ENCODE peak calls at places on chromosomes 2 and 18, in six cellular contexts. C, E, S, T, P and K are unnamed samples.

GRCh38 chr2:110993557-110994231 is 127.0 kb upstream of the BCL2L11 start:
- DNase-seq in C (no peak), E (no peak), S (no peak), T (no peak), P (no peak), K (no peak)

GRCh38 chr18:13762690-13763439 is 36.4 kb downstream of the RNMT start:
- DNase-seq in C (no peak), E (no peak), S (no peak), T (no peak), P (no peak), K (no peak)

GRCh38 chr2:25651066-25651465 is 22.3 kb downstream of the DTNB start:
- DNase-seq in C (peak), E (no peak), S (no peak), T (peak), P (no peak), K (no peak)

GRCh38 chr18:80037869-80038630 is 3.8 kb downstream of the RBFA start:
- DNase-seq in C (no peak), E (no peak), S (no peak), T (no peak), P (no peak), K (no peak)

GRCh38 chr18:32095156-32095555 is 3.5 kb downstream of the RNF138 start:
- DNase-seq in C (no peak), E (no peak), S (no peak), T (no peak), P (no peak), K (no peak)

GRCh38 chr2:10369269-10370255 is 66.9 kb downstream of the HPCAL1 start:
- DNase-seq in C (no peak), E (no peak), S (no peak), T (no peak), P (no peak), K (no peak)

GRCh38 chr2:85506768-85507181 is 32.2 kb upstream of the MAT2A start:
- DNase-seq in C (peak), E (no peak), S (no peak), T (peak), P (no peak), K (no peak)

GRCh38 chr2:149313512-149313972 is 16.8 kb upstream of the LYPD6 start:
- DNase-seq in C (peak), E (peak), S (peak), T (peak), P (peak), K (peak)

GRCh38 chr2:46521215-46521683 is 41.9 kb downstream of the TMEM247 start:
- DNase-seq in C (peak), E (no peak), S (no peak), T (peak), P (no peak), K (no peak)

GRCh38 chr2:111909079-111909478 is 10.7 kb downstream of the MERTK start:
- DNase-seq in C (no peak), E (no peak), S (no peak), T (no peak), P (no peak), K (no peak)

GRCh38 chr2:160315337-160315736 is 115.3 kb upstream of the ITGB6 start:
- DNase-seq in C (peak), E (no peak), S (no peak), T (peak), P (no peak), K (no peak)

GRCh38 chr2:101827246-101827645 is 129.7 kb downstream of the MAP4K4 start:
- DNase-seq in C (peak), E (no peak), S (peak), T (peak), P (no peak), K (no peak)

GRCh38 chr2:177893880-177894279 is 178.7 kb downstream of the PDE11A start:
- DNase-seq in C (no peak), E (no peak), S (no peak), T (no peak), P (no peak), K (no peak)

GRCh38 chr2:14988600-14988999 is 356.1 kb downstream of the LRATD1 start:
- DNase-seq in C (no peak), E (no peak), S (no peak), T (no peak), P (no peak), K (no peak)

GRCh38 chr2:203040966-203041521 is 26.4 kb downstream of the NBEAL1 start:
- DNase-seq in C (no peak), E (no peak), S (no peak), T (no peak), P (no peak), K (no peak)

GRCh38 chr2:148568597-148568996 is 76.0 kb upstream of the EPC2 start:
- DNase-seq in C (no peak), E (no peak), S (no peak), T (no peak), P (no peak), K (no peak)

GRCh38 chr18:59718108-59719057 is 21.2 kb upstream of the CCBE1 start:
- DNase-seq in C (peak), E (no peak), S (peak), T (peak), P (no peak), K (no peak)

GRCh38 chr2:200279857-200280256 is 26.6 kb upstream of the SPATS2L start:
- DNase-seq in C (no peak), E (no peak), S (no peak), T (peak), P (no peak), K (no peak)

GRCh38 chr2:185373226-185373625 is 365.4 kb upstream of the FSIP2 start:
- DNase-seq in C (no peak), E (no peak), S (no peak), T (no peak), P (no peak), K (no peak)

GRCh38 chr2:229376866-229377265 is 105.8 kb upstream of the PID1 start:
- DNase-seq in C (no peak), E (no peak), S (no peak), T (no peak), P (no peak), K (no peak)

GRCh38 chr2:238257786-238258700 is 18.2 kb upstream of the HES6 start:
- DNase-seq in C (no peak), E (no peak), S (no peak), T (no peak), P (no peak), K (no peak)

GRCh38 chr2:167294031-167294774 is 405.9 kb downstream of the XIRP2 start:
- DNase-seq in C (peak), E (peak), S (peak), T (peak), P (peak), K (no peak)

GRCh38 chr2:120953066-120953760 is 217.5 kb downstream of the GLI2 start:
- DNase-seq in C (no peak), E (no peak), S (no peak), T (no peak), P (no peak), K (no peak)

GRCh38 chr2:54336136-54336976 is 80.3 kb upstream of the TSPYL6 start:
- DNase-seq in C (peak), E (no peak), S (no peak), T (peak), P (no peak), K (no peak)

GRCh38 chr2:97011977-97012569 is 25.7 kb upstream of the FAM178B start:
- DNase-seq in C (peak), E (peak), S (peak), T (peak), P (no peak), K (no peak)

GRCh38 chr2:127559454-127559853 is 24.0 kb downstream of the MYO7B start:
- DNase-seq in C (no peak), E (no peak), S (no peak), T (no peak), P (no peak), K (no peak)

GRCh38 chr2:134682726-134683125 is 36.1 kb downstream of the TMEM163 start:
- DNase-seq in C (no peak), E (no peak), S (no peak), T (no peak), P (no peak), K (no peak)

GRCh38 chr2:152175012-152175367 is 573 bp downstream of the STAM2 start:
- DNase-seq in C (no peak), E (no peak), S (no peak), T (no peak), P (no peak), K (no peak)

GRCh38 chr2:73986085-73986680 is 1.5 kb downstream of the TET3 start:
- DNase-seq in C (no peak), E (no peak), S (no peak), T (no peak), P (no peak), K (no peak)

GRCh38 chr2:23524261-23524706 is 139.3 kb downstream of the KLHL29 start:
- DNase-seq in C (peak), E (no peak), S (no peak), T (peak), P (no peak), K (no peak)

GRCh38 chr2:236047886-236048540 is 120.2 kb downstream of the GBX2 start:
- DNase-seq in C (no peak), E (no peak), S (no peak), T (no peak), P (no peak), K (no peak)

GRCh38 chr18:31685097-31686082 is 1.0 kb upstream of the B4GALT6 start:
- DNase-seq in C (peak), E (peak), S (peak), T (peak), P (peak), K (peak)

GRCh38 chr2:124248366-124248765 is 223.3 kb downstream of the CNTNAP5 start:
- DNase-seq in C (no peak), E (no peak), S (no peak), T (no peak), P (no peak), K (no peak)

GRCh38 chr2:233002829-233003657 is 10.0 kb downstream of the NGEF start:
- DNase-seq in C (no peak), E (no peak), S (no peak), T (no peak), P (no peak), K (peak)

GRCh38 chr2:164910091-164910899 is 45.0 kb downstream of the SLC38A11 start:
- DNase-seq in C (peak), E (no peak), S (peak), T (peak), P (no peak), K (no peak)

GRCh38 chr2:142174176-142174575 is 43.4 kb upstream of the LRP1B start:
- DNase-seq in C (no peak), E (no peak), S (no peak), T (no peak), P (no peak), K (no peak)

GRCh38 chr18:65990944-65991708 is 240.3 kb downstream of the CDH7 start:
- DNase-seq in C (no peak), E (no peak), S (peak), T (no peak), P (no peak), K (no peak)

GRCh38 chr18:6712401-6712800 is 17.1 kb upstream of the ARHGAP28 start:
- DNase-seq in C (no peak), E (no peak), S (peak), T (no peak), P (no peak), K (no peak)

DNA sequence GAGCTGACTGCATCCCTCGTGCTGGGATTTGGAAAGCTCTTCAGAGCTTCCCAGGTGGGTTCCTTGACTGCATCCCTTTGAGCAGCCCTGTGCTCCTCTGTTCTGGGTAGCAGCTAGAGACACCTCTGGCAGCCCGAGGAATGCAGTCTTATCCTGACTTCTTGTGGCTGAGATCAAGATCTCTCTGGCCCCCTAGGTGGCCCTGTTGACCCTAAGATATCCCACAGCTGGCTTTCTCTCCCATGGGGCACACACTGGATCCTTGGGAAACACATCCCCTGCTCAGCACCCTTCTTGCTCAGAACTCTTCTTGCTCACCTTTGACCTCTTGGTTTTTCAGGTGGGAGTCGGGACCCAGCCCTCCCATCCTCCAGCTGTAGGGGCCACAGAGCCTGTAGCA is 237.2 kb downstream of the TSN start:
- DNase-seq in C (no peak), E (no peak), S (peak), T (no peak), P (peak), K (peak)
- H2BK15ac ChIP-seq in C (no peak), E (no peak), S (no peak), T (no peak), P (no peak), K (no peak)

GRCh38 chr18:70332694-70333093 is 43.8 kb downstream of the SOCS6 start:
- DNase-seq in C (peak), E (no peak), S (no peak), T (peak), P (no peak), K (no peak)
- H2BK15ac ChIP-seq in C (no peak), E (no peak), S (no peak), T (peak), P (no peak), K (no peak)

DNA sequence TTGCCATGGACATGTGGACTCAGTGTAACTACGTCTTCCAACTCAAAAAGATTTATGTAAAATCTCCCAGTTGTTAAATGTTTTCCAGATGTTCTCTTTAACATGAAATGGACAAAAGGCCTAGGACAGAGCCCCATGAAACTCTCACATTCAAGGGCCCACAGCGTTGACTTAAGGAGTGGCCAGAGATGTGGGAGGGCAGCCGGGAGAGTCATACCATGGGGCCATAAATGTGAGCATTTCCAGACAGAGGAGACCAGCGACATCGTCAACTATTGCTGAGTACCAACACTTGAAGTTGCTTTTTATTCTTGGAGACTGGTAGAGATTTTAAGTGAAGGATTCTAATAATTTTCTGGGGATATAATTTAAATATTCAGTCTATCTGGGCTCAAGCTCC is 10.0 kb downstream of the SLC3A1 start:
- DNase-seq in C (no peak), E (no peak), S (no peak), T (no peak), P (no peak), K (no peak)
- H2BK15ac ChIP-seq in C (no peak), E (no peak), S (no peak), T (no peak), P (no peak), K (no peak)

DNA sequence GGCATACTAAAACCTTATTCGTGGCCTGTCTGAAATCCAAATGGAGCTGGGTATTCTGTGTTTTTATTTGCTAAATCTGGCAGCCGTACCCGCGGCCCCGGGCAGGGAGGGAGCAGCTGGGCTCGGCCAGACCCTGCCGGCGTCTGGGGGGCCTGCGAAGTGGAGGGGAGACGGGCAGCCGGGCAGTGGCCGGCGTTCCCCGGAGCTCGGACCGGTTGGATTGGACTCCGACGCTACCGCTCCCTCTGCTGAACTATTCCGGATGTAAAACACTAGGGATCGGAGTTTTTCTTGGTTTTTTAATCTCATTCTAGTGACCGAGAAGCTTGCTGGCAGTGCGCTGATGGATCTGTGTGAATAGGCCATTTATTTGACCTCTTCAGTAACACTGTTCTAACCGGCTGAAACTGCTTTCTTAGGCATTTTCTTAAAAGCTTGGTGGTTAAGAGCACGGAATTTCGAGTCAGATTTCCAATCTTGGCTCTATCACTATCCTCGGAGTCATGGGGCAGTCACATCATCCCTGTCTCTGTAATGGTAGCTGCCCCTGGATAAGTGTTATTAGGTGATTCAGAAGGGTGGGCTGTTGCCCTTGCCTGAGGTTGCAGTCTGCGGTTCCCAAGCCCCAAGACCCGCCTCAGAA is 694 bp downstream of the UNC50 start:
- DNase-seq in C (peak), E (no peak), S (peak), T (peak), P (no peak), K (no peak)
- H2BK15ac ChIP-seq in C (no peak), E (no peak), S (no peak), T (no peak), P (no peak), K (no peak)

GRCh38 chr2:104847821-104848160 is 6.1 kb upstream of the POU3F3 start:
- DNase-seq in C (no peak), E (no peak), S (no peak), T (no peak), P (no peak), K (no peak)

GRCh38 chr2:104845552-104845931 is 8.4 kb upstream of the POU3F3 start:
- DNase-seq in C (no peak), E (no peak), S (peak), T (no peak), P (no peak), K (no peak)

GRCh38 chr2:104846182-104846954 is 7.5 kb upstream of the POU3F3 start:
- DNase-seq in C (no peak), E (no peak), S (peak), T (no peak), P (no peak), K (no peak)

GRCh38 chr2:104848526-104848925 is 5.4 kb upstream of the POU3F3 start:
- DNase-seq in C (no peak), E (no peak), S (no peak), T (no peak), P (no peak), K (no peak)

GRCh38 chr2:104846955-104847820 is 6.7 kb upstream of the POU3F3 start:
- DNase-seq in C (no peak), E (no peak), S (no peak), T (no peak), P (no peak), K (peak)
- H2BK15ac ChIP-seq in C (no peak), E (no peak), S (no peak), T (no peak), P (no peak), K (no peak)

GRCh38 chr2:144683063-144683740 is 163.3 kb upstream of the ZEB2 start:
- DNase-seq in C (no peak), E (no peak), S (no peak), T (no peak), P (no peak), K (no peak)
- H2BK15ac ChIP-seq in C (no peak), E (no peak), S (no peak), T (no peak), P (no peak), K (no peak)

GRCh38 chr18:4207383-4207782 is 247.7 kb downstream of the DLGAP1 start:
- DNase-seq in C (no peak), E (no peak), S (peak), T (no peak), P (no peak), K (peak)
- H2BK15ac ChIP-seq in C (no peak), E (no peak), S (no peak), T (no peak), P (no peak), K (no peak)

GRCh38 chr2:119517433-119517832 is 6.8 kb downstream of the SCTR start:
- DNase-seq in C (peak), E (peak), S (peak), T (peak), P (peak), K (peak)

GRCh38 chr2:119516121-119516520 is 8.2 kb downstream of the SCTR start:
- DNase-seq in C (no peak), E (no peak), S (no peak), T (no peak), P (no peak), K (no peak)

GRCh38 chr2:119512946-119513345 is 11.3 kb downstream of the SCTR start:
- DNase-seq in C (no peak), E (no peak), S (no peak), T (no peak), P (no peak), K (no peak)

GRCh38 chr2:119511989-119512388 is 12.3 kb downstream of the SCTR start:
- DNase-seq in C (no peak), E (no peak), S (no peak), T (no peak), P (no peak), K (no peak)
- H2BK15ac ChIP-seq in C (no peak), E (no peak), S (no peak), T (no peak), P (no peak), K (no peak)

GRCh38 chr2:239736358-239737143 is 288.6 kb downstream of the NDUFA10 start:
- DNase-seq in C (no peak), E (no peak), S (peak), T (no peak), P (no peak), K (peak)
- H2BK15ac ChIP-seq in C (no peak), E (peak), S (no peak), T (no peak), P (no peak), K (no peak)